ENCODE peak calls at places on chromosomes 12 and 14, in seven cellular contexts. Y is aorta, D is HAP-1, E is adipocyte, A is lung, N is uterus, R is esophagus squamous epithelium. F is an unnamed sample.

GRCh38 chr12:131131808-131132117 is 178.1 kb downstream of the ADGRD1 start:
- DNase-seq in A (no peak), D (no peak), R (no peak), N (no peak), Y (no peak), E (no peak), F (no peak)

GRCh38 chr12:3996322-3996721 is 123.1 kb upstream of the PARP11 start:
- DNase-seq in A (no peak), Y (no peak), D (no peak), N (no peak), R (no peak), E (no peak), F (no peak)

GRCh38 chr14:64726585-64726890 is 22.3 kb downstream of the PLEKHG3 start:
- DNase-seq in A (no peak), N (no peak), Y (peak), D (no peak), E (peak), R (no peak), F (no peak)

GRCh38 chr12:50639721-50640120 is 124.2 kb upstream of the ATF1 start:
- DNase-seq in N (no peak), A (no peak), R (no peak), E (no peak), Y (no peak), D (no peak), F (no peak)

GRCh38 chr12:108801736-108802665 is 55.4 kb downstream of the SSH1 start:
- DNase-seq in E (peak), N (peak), A (no peak), D (no peak), R (no peak), Y (peak), F (no peak)

GRCh38 chr14:101224356-101225115 is 321.0 kb upstream of the RTL1 start:
- DNase-seq in N (no peak), R (no peak), D (no peak), A (no peak), Y (peak), E (no peak), F (peak)

GRCh38 chr14:101131451-101131916 is 228.0 kb upstream of the RTL1 start:
- DNase-seq in A (no peak), D (no peak), Y (no peak), R (no peak), E (no peak), N (no peak), F (no peak)

GRCh38 chr12:64385468-64385867 is 5.1 kb downstream of the C12orf56 start:
- DNase-seq in E (no peak), R (no peak), Y (no peak), D (no peak), N (no peak), A (no peak), F (no peak)

GRCh38 chr12:100020370-100020769 is 35.6 kb upstream of the ANKS1B start:
- DNase-seq in Y (no peak), A (no peak), N (no peak), D (no peak), E (no peak), R (no peak), F (no peak)

GRCh38 chr14:104688505-104688754 is 988 bp upstream of the INF2 start:
- DNase-seq in D (no peak), N (no peak), E (no peak), A (no peak), Y (no peak), R (no peak), F (no peak)
- H3K4me3 ChIP-seq in D (no peak), N (no peak), E (no peak), A (no peak), Y (no peak), R (no peak), F (peak)

GRCh38 chr14:50530794-50531193 is 1.6 kb downstream of the MAP4K5 start:
- DNase-seq in A (no peak), E (no peak), N (no peak), D (no peak), R (no peak), Y (no peak), F (no peak)
- H3K4me3 ChIP-seq in A (peak), E (peak), N (peak), D (peak), R (peak), Y (peak), F (peak)

GRCh38 chr12:57838594-57839302 is 7.8 kb downstream of the CTDSP2 start:
- DNase-seq in N (no peak), Y (no peak), D (no peak), E (no peak), A (no peak), R (no peak), F (no peak)

GRCh38 chr12:57834086-57834876 is 12.2 kb downstream of the CTDSP2 start:
- DNase-seq in N (no peak), A (no peak), R (no peak), Y (no peak), E (no peak), D (no peak), F (no peak)

GRCh38 chr12:57837779-57838562 is 8.6 kb downstream of the CTDSP2 start:
- DNase-seq in E (peak), Y (no peak), A (peak), R (no peak), N (peak), D (no peak), F (no peak)

GRCh38 chr12:57835366-57836288 is 10.9 kb downstream of the CTDSP2 start:
- DNase-seq in N (no peak), E (peak), Y (no peak), R (no peak), D (no peak), A (no peak), F (no peak)

GRCh38 chr12:57836442-57837375 is 9.8 kb downstream of the CTDSP2 start:
- DNase-seq in E (peak), Y (peak), A (peak), D (peak), N (peak), R (no peak), F (no peak)
- H3K4me3 ChIP-seq in E (peak), Y (peak), A (no peak), D (no peak), N (peak), R (no peak), F (peak)

DNA sequence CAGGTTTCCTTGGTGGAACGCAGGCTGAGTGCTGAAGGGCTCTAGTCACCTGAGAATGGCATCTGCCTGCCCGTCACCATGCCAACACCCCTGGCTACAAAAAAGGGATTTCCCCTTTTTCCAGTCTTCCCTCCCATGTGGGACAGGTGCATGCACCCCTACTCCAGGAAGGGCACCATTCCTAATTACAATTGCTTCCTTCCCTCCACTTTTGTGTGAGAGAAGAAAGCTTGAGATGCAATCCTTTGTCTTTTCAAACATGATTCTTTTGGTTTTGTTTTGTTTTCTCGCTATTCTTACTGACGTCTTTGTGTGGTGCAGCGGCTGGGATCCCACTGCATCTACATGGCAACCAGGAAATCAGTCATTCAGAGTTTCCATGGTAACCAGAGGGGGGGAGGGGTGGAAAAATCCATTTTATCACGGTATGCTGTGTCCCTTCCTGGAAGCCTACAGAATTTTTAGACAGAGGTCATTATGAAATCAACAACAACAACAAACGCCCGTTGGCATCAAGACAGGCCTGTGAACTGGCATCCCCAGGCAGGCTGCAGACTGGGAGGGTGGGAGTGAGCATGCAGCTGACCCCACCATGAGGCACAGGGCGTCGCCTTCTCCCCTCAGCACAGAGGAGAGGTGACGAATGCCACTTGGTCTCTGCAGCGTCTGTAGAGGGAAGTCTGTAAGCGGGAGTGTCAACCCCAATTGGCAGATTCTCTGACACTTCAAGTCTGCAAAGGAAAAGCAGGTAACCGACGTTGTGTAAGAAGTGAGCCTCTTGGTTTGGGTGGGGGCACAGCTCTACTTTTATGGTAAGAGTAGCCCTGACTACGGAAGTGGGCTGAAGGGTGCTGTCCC is 13.6 kb upstream of the GNG2 start:
- DNase-seq in R (peak), A (peak), Y (no peak), D (peak), E (peak), N (no peak), F (peak)
- H3K4me3 ChIP-seq in R (peak), A (no peak), Y (no peak), D (no peak), E (no peak), N (no peak), F (peak)

GRCh38 chr12:118655588-118655987 is 279.2 kb downstream of the SUDS3 start:
- DNase-seq in R (no peak), A (no peak), E (no peak), Y (no peak), N (no peak), D (no peak), F (no peak)
- H3K4me3 ChIP-seq in R (no peak), A (no peak), E (no peak), Y (no peak), N (no peak), D (no peak), F (no peak)

GRCh38 chr12:55721601-55722213 is 1.5 kb downstream of the RDH5 start:
- DNase-seq in R (no peak), D (no peak), A (no peak), E (no peak), N (no peak), Y (peak), F (no peak)

GRCh38 chr12:55720894-55721444 is 776 bp downstream of the RDH5 start:
- DNase-seq in E (peak), D (no peak), R (no peak), N (peak), Y (peak), A (peak), F (peak)

GRCh38 chr12:55719371-55719770 is 822 bp upstream of the RDH5 start:
- DNase-seq in E (no peak), Y (peak), D (no peak), R (no peak), A (no peak), N (no peak), F (no peak)

GRCh38 chr12:55718650-55719275 is 1.4 kb upstream of the RDH5 start:
- DNase-seq in N (no peak), E (no peak), Y (peak), A (no peak), D (no peak), R (no peak), F (no peak)

GRCh38 chr12:55720071-55720564 is at the start of gene RDH5:
- DNase-seq in N (peak), D (no peak), E (peak), A (no peak), R (no peak), Y (peak), F (no peak)
- H3K4me3 ChIP-seq in N (no peak), D (no peak), E (peak), A (no peak), R (no peak), Y (no peak), F (no peak)

GRCh38 chr12:46388427-46388992 is 15.9 kb upstream of the SLC38A2 start:
- DNase-seq in D (no peak), E (peak), A (no peak), Y (no peak), N (no peak), R (no peak), F (no peak)

GRCh38 chr12:46386360-46386867 is 13.8 kb upstream of the SLC38A2 start:
- DNase-seq in E (peak), R (no peak), Y (no peak), A (no peak), N (no peak), D (no peak), F (no peak)

GRCh38 chr12:46385439-46385838 is 12.9 kb upstream of the SLC38A2 start:
- DNase-seq in R (no peak), D (no peak), E (no peak), N (no peak), Y (no peak), A (no peak), F (no peak)

GRCh38 chr12:46387697-46388096 is 15.1 kb upstream of the SLC38A2 start:
- DNase-seq in D (no peak), R (no peak), E (no peak), A (no peak), N (no peak), Y (no peak), F (no peak)

DNA sequence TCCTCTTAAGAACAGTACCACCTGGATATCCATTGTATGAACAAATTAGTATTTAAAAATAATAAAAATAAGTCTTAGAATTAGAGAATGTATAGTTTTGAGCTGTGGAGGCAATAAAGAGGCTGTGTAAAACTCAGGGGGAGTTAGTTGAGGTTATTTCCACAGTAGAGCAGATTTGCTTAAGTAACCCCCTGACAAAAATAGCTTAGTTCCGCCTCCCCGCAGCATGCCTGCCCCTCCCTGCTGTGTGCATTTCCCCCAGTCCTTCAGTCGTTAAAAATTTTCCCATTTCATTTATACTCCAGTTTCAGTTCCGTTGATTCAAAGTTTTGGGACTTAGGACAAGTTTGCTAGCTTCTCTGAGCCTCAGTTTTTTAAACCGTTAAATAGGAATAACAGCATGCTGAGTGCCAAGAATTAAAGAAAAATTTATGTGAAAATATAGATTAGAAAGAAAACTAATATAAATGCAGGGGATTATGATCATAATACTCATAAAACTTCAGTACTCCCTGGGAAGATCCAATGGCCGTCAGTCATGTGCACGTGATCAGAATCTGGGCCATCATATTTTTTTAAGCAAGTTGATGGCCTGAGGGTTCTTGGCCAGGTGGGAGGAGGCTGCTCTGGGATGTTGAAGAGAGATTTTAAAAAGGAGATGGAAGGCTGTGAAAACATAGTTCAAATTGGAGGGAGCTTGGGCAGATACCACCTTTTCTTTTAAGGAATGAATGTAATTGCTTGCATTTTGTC is 14.5 kb upstream of the SLC38A2 start:
- DNase-seq in D (no peak), N (peak), A (no peak), Y (peak), R (no peak), E (peak), F (peak)
- H3K4me3 ChIP-seq in D (no peak), N (peak), A (no peak), Y (peak), R (peak), E (peak), F (peak)

GRCh38 chr14:43803076-43803689 is 703.9 kb downstream of the FSCB start:
- DNase-seq in E (no peak), Y (no peak), D (no peak), R (no peak), A (no peak), N (no peak), F (no peak)
- H3K4me3 ChIP-seq in E (no peak), Y (no peak), D (no peak), R (no peak), A (no peak), N (no peak), F (no peak)